ENCODE peak calls at places on chromosomes 1 and 21, in seven cellular contexts. One of them, this sample, is unnamed. For H3K4me1, the result is how much of the 10 kb centered on the place peaks cover.

GRCh38 chr1:77889240-77889637 is 815 bp downstream of the NEXN start:
- DNase-seq in pancreas: no peak
- DNase-seq in tibial artery: no peak
- DNase-seq in lung: no peak
- DNase-seq in GM12878: no peak
- DNase-seq in ovary: no peak
- DNase-seq in heart right ventricle: no peak
- DNase-seq in this sample: no peak

GRCh38 chr1:224185208-224185607 is 2.2 kb downstream of the DEGS1 start:
- DNase-seq in lung: no peak
- DNase-seq in pancreas: no peak
- DNase-seq in ovary: no peak
- DNase-seq in GM12878: no peak
- DNase-seq in tibial artery: no peak
- DNase-seq in heart right ventricle: no peak
- DNase-seq in this sample: no peak

GRCh38 chr1:9239622-9240401 is 5.2 kb downstream of the H6PD start:
- DNase-seq in tibial artery: peak
- DNase-seq in heart right ventricle: peak
- DNase-seq in pancreas: no peak
- DNase-seq in lung: peak
- DNase-seq in GM12878: no peak
- DNase-seq in ovary: peak
- DNase-seq in this sample: no peak

GRCh38 chr1:101407505-101408211 is 170.8 kb downstream of the S1PR1 start:
- DNase-seq in ovary: no peak
- DNase-seq in heart right ventricle: no peak
- DNase-seq in tibial artery: no peak
- DNase-seq in GM12878: peak
- DNase-seq in pancreas: no peak
- DNase-seq in lung: no peak
- DNase-seq in this sample: no peak

GRCh38 chr1:55129194-55129728 is 85.9 kb downstream of the USP24 start:
- DNase-seq in GM12878: no peak
- DNase-seq in tibial artery: peak
- DNase-seq in ovary: no peak
- DNase-seq in heart right ventricle: peak
- DNase-seq in lung: no peak
- DNase-seq in pancreas: peak
- DNase-seq in this sample: no peak

GRCh38 chr1:232334811-232335210 is 295.1 kb downstream of the SIPA1L2 start:
- DNase-seq in lung: no peak
- DNase-seq in pancreas: no peak
- DNase-seq in tibial artery: no peak
- DNase-seq in ovary: no peak
- DNase-seq in GM12878: no peak
- DNase-seq in heart right ventricle: no peak
- DNase-seq in this sample: no peak

GRCh38 chr1:20473894-20474293 is 12.1 kb downstream of the CAMK2N1 start:
- DNase-seq in lung: no peak
- DNase-seq in pancreas: no peak
- DNase-seq in ovary: no peak
- DNase-seq in GM12878: no peak
- DNase-seq in heart right ventricle: no peak
- DNase-seq in tibial artery: no peak
- DNase-seq in this sample: no peak

GRCh38 chr1:6317101-6317760 is 56.3 kb upstream of the GPR153 start:
- DNase-seq in heart right ventricle: no peak
- DNase-seq in GM12878: no peak
- DNase-seq in ovary: no peak
- DNase-seq in pancreas: no peak
- DNase-seq in lung: no peak
- DNase-seq in tibial artery: no peak
- DNase-seq in this sample: no peak

GRCh38 chr1:246450485-246451251 is 56.4 kb downstream of the SMYD3 start:
- DNase-seq in heart right ventricle: no peak
- DNase-seq in lung: no peak
- DNase-seq in GM12878: no peak
- DNase-seq in tibial artery: no peak
- DNase-seq in pancreas: no peak
- DNase-seq in ovary: no peak
- DNase-seq in this sample: peak

GRCh38 chr1:201889092-201889968 is 632 bp downstream of the SHISA4 start:
- DNase-seq in tibial artery: peak
- DNase-seq in lung: no peak
- DNase-seq in heart right ventricle: no peak
- DNase-seq in pancreas: no peak
- DNase-seq in GM12878: no peak
- DNase-seq in ovary: peak
- DNase-seq in this sample: no peak

GRCh38 chr1:67560580-67561285 is 124.3 kb upstream of the GADD45A start:
- DNase-seq in heart right ventricle: no peak
- DNase-seq in GM12878: no peak
- DNase-seq in tibial artery: no peak
- DNase-seq in pancreas: no peak
- DNase-seq in lung: no peak
- DNase-seq in ovary: no peak
- DNase-seq in this sample: no peak

GRCh38 chr21:42081931-42082381 is 10.8 kb downstream of the UMODL1 start:
- DNase-seq in tibial artery: no peak
- DNase-seq in GM12878: no peak
- DNase-seq in heart right ventricle: no peak
- DNase-seq in ovary: no peak
- DNase-seq in lung: no peak
- DNase-seq in pancreas: no peak
- DNase-seq in this sample: no peak

GRCh38 chr1:46948629-46949282 is 7.5 kb upstream of the CYP4A11 start:
- DNase-seq in ovary: no peak
- DNase-seq in lung: peak
- DNase-seq in heart right ventricle: no peak
- DNase-seq in tibial artery: no peak
- DNase-seq in pancreas: no peak
- DNase-seq in GM12878: no peak
- DNase-seq in this sample: no peak

GRCh38 chr1:85584264-85584781 is 3.8 kb downstream of the CCN1 start:
- DNase-seq in GM12878: no peak
- DNase-seq in lung: no peak
- DNase-seq in pancreas: no peak
- DNase-seq in heart right ventricle: no peak
- DNase-seq in tibial artery: no peak
- DNase-seq in ovary: no peak
- DNase-seq in this sample: no peak

GRCh38 chr1:185495898-185496297 is 178.9 kb upstream of the IVNS1ABP start:
- DNase-seq in GM12878: no peak
- DNase-seq in tibial artery: no peak
- DNase-seq in pancreas: no peak
- DNase-seq in ovary: no peak
- DNase-seq in heart right ventricle: no peak
- DNase-seq in lung: no peak
- DNase-seq in this sample: no peak

GRCh38 chr1:201561195-201561564 is 22.3 kb downstream of the NAV1 start:
- DNase-seq in tibial artery: no peak
- DNase-seq in pancreas: no peak
- DNase-seq in GM12878: no peak
- DNase-seq in lung: no peak
- DNase-seq in ovary: no peak
- DNase-seq in heart right ventricle: no peak
- DNase-seq in this sample: no peak

GRCh38 chr1:38115682-38116187 is 69.1 kb upstream of the POU3F1 start:
- DNase-seq in lung: no peak
- DNase-seq in pancreas: no peak
- DNase-seq in tibial artery: no peak
- DNase-seq in heart right ventricle: no peak
- DNase-seq in GM12878: no peak
- DNase-seq in ovary: no peak
- DNase-seq in this sample: no peak

GRCh38 chr1:116844775-116845174 is 64.9 kb upstream of the PTGFRN start:
- DNase-seq in lung: no peak
- DNase-seq in tibial artery: no peak
- DNase-seq in ovary: no peak
- DNase-seq in heart right ventricle: no peak
- DNase-seq in pancreas: no peak
- DNase-seq in GM12878: no peak
- DNase-seq in this sample: no peak

GRCh38 chr1:76040327-76040868 is 34.1 kb upstream of the ST6GALNAC3 start:
- DNase-seq in tibial artery: no peak
- DNase-seq in lung: peak
- DNase-seq in ovary: no peak
- DNase-seq in heart right ventricle: no peak
- DNase-seq in pancreas: no peak
- DNase-seq in GM12878: no peak
- DNase-seq in this sample: peak

GRCh38 chr21:45048968-45049367 is 25.4 kb upstream of the ADARB1 start:
- DNase-seq in heart right ventricle: no peak
- DNase-seq in pancreas: no peak
- DNase-seq in lung: no peak
- DNase-seq in ovary: no peak
- DNase-seq in tibial artery: no peak
- DNase-seq in GM12878: no peak
- DNase-seq in this sample: no peak

GRCh38 chr21:44517175-44517899 is 22.7 kb downstream of the KRTAP10-1 start:
- DNase-seq in heart right ventricle: no peak
- DNase-seq in pancreas: peak
- DNase-seq in GM12878: peak
- DNase-seq in tibial artery: no peak
- DNase-seq in ovary: no peak
- DNase-seq in lung: no peak
- DNase-seq in this sample: peak

GRCh38 chr21:42614391-42614790 is 39.0 kb upstream of the PDE9A start:
- DNase-seq in heart right ventricle: no peak
- DNase-seq in GM12878: no peak
- DNase-seq in tibial artery: no peak
- DNase-seq in ovary: no peak
- DNase-seq in pancreas: no peak
- DNase-seq in lung: no peak
- DNase-seq in this sample: no peak

GRCh38 chr21:45466330-45467220 is 61.6 kb downstream of the COL18A1 start:
- DNase-seq in ovary: no peak
- DNase-seq in lung: no peak
- DNase-seq in heart right ventricle: no peak
- DNase-seq in pancreas: no peak
- DNase-seq in GM12878: no peak
- DNase-seq in tibial artery: no peak
- DNase-seq in this sample: no peak

GRCh38 chr1:91282695-91283420 is 121.8 kb downstream of the HFM1 start:
- DNase-seq in tibial artery: peak
- DNase-seq in ovary: peak
- DNase-seq in GM12878: peak
- DNase-seq in pancreas: peak
- DNase-seq in lung: peak
- DNase-seq in heart right ventricle: peak
- DNase-seq in this sample: peak

GRCh38 chr1:91283421-91283726 is 121.3 kb downstream of the HFM1 start:
- DNase-seq in pancreas: no peak
- DNase-seq in GM12878: no peak
- DNase-seq in lung: no peak
- DNase-seq in tibial artery: no peak
- DNase-seq in heart right ventricle: no peak
- DNase-seq in ovary: no peak
- DNase-seq in this sample: no peak

GRCh38 chr1:91273875-91274274 is 130.8 kb downstream of the HFM1 start:
- DNase-seq in pancreas: no peak
- DNase-seq in GM12878: no peak
- DNase-seq in heart right ventricle: no peak
- DNase-seq in lung: no peak
- DNase-seq in ovary: no peak
- DNase-seq in tibial artery: no peak
- DNase-seq in this sample: no peak

GRCh38 chr1:91281782-91282181 is 122.9 kb downstream of the HFM1 start:
- DNase-seq in pancreas: no peak
- DNase-seq in lung: no peak
- DNase-seq in heart right ventricle: no peak
- DNase-seq in ovary: no peak
- DNase-seq in tibial artery: no peak
- DNase-seq in GM12878: no peak
- DNase-seq in this sample: no peak

DNA sequence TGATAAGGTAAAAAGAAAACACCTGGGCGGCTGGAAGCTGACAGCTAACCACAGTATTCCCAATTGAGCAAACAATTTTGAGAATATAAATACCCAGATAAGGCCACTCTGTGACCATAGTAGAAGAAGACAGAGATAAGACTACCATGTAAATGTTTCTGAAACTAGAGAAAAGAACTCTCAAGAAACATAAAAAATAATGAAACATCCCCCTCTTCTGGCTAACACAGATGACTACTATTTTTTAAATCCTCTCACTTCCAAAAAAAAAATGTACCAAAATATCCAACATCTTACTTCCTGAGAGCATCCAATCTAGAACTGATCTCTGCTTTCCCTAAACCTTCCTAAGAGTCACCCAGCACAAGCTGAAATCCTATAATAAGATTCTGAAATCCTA is 125.9 kb downstream of the HFM1 start:
- DNase-seq in GM12878: no peak
- DNase-seq in lung: no peak
- DNase-seq in heart right ventricle: no peak
- DNase-seq in pancreas: no peak
- DNase-seq in tibial artery: no peak
- DNase-seq in ovary: no peak
- DNase-seq in this sample: no peak
- TF ChIP-seq CTCF in GM12878: no peak
- TF ChIP-seq CTCF in lung: no peak
- TF ChIP-seq CTCF in heart right ventricle: peak
- TF ChIP-seq CTCF in pancreas: no peak
- TF ChIP-seq CTCF in tibial artery: no peak
- TF ChIP-seq CTCF in ovary: no peak
- TF ChIP-seq CTCF in this sample: no peak

DNA sequence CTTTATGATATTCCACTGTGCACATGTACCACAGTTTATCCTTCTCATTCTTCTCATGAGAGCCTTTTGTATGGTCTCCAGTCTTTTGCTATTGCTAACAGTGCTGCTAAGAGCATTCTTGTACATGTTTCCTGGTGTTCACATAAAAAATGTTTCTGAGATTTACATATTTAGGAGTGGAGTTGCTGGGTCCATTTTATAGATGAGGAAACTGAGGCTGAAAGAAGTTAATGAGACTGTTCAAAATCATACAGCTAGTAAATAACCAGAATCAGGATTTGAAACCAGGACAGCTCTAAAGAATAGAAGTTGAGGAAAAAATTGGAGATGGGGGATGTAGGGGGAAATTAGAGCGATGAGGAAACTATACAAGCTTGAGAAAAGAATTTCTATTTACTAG is 27.8 kb upstream of the RGS16 start:
- DNase-seq in pancreas: no peak
- DNase-seq in lung: no peak
- DNase-seq in tibial artery: no peak
- DNase-seq in ovary: no peak
- DNase-seq in heart right ventricle: no peak
- DNase-seq in GM12878: no peak
- DNase-seq in this sample: no peak
- H3K4me3 ChIP-seq in pancreas: no peak
- H3K4me3 ChIP-seq in lung: no peak
- H3K4me3 ChIP-seq in tibial artery: no peak
- H3K4me3 ChIP-seq in ovary: no peak
- H3K4me3 ChIP-seq in heart right ventricle: no peak
- H3K4me3 ChIP-seq in GM12878: no peak
- H3K4me3 ChIP-seq in this sample: no peak

GRCh38 chr1:24828183-24828886 is 83.1 kb downstream of the CLIC4 start:
- DNase-seq in heart right ventricle: no peak
- DNase-seq in GM12878: no peak
- DNase-seq in ovary: no peak
- DNase-seq in pancreas: no peak
- DNase-seq in tibial artery: no peak
- DNase-seq in lung: no peak
- DNase-seq in this sample: no peak
- H3K4me1 ChIP-seq in heart right ventricle: half or more
- H3K4me1 ChIP-seq in GM12878: under half
- H3K4me1 ChIP-seq in ovary: under half
- H3K4me1 ChIP-seq in pancreas: under half
- H3K4me1 ChIP-seq in tibial artery: under half
- H3K4me1 ChIP-seq in lung: under half
- H3K4me1 ChIP-seq in this sample: under half

GRCh38 chr1:63924600-63924999 is 150.8 kb downstream of the ROR1 start:
- DNase-seq in GM12878: no peak
- DNase-seq in pancreas: no peak
- DNase-seq in lung: no peak
- DNase-seq in ovary: no peak
- DNase-seq in heart right ventricle: no peak
- DNase-seq in tibial artery: no peak
- DNase-seq in this sample: no peak
- TF ChIP-seq CTCF in GM12878: no peak
- TF ChIP-seq CTCF in pancreas: no peak
- TF ChIP-seq CTCF in lung: no peak
- TF ChIP-seq CTCF in ovary: no peak
- TF ChIP-seq CTCF in heart right ventricle: no peak
- TF ChIP-seq CTCF in tibial artery: no peak
- TF ChIP-seq CTCF in this sample: no peak